ENCODE peak calls at places on chromosomes 16 and 17, in ten cellular contexts. One of them, this sample, is unnamed.

GRCh38 chr17:77649717-77650211 is 308.7 kb upstream of the TNRC6C start:
- DNase-seq in NCI-H2081: no peak
- DNase-seq in SJCRH30: peak
- DNase-seq in T-cell: no peak
- DNase-seq in HCEC 1CT: peak
- DNase-seq in activated CD4-positive, alpha-beta T cell treated with anti-CD3 and anti-CD28 coated beads for 24 hours: no peak
- DNase-seq in NCI-H1694 treated with DMSO at 0.1 percent for 48 hours: no peak
- DNase-seq in stimulated activated naive CD8-positive, alpha-beta T cell treated with anti-CD3 and anti-CD28 coated beads, Interleukin-15, amount 100 ng/mL, for 72 hours: peak
- DNase-seq in stimulated activated CD8-positive, alpha-beta memory T cell treated with anti-CD3 and anti-CD28 coated beads, Interleukin-15, amount 100 ng/mL, for 4 hours: no peak
- DNase-seq in NCI-H1105 treated with DMSO at 0.1 percent for 48 hours: no peak
- DNase-seq in this sample: no peak

GRCh38 chr16:73048292-73049050 is 543 bp upstream of the ZFHX3 start:
- DNase-seq in NCI-H2081: no peak
- DNase-seq in SJCRH30: no peak
- DNase-seq in T-cell: no peak
- DNase-seq in HCEC 1CT: no peak
- DNase-seq in activated CD4-positive, alpha-beta T cell treated with anti-CD3 and anti-CD28 coated beads for 24 hours: no peak
- DNase-seq in NCI-H1694 treated with DMSO at 0.1 percent for 48 hours: no peak
- DNase-seq in stimulated activated naive CD8-positive, alpha-beta T cell treated with anti-CD3 and anti-CD28 coated beads, Interleukin-15, amount 100 ng/mL, for 72 hours: no peak
- DNase-seq in stimulated activated CD8-positive, alpha-beta memory T cell treated with anti-CD3 and anti-CD28 coated beads, Interleukin-15, amount 100 ng/mL, for 4 hours: no peak
- DNase-seq in NCI-H1105 treated with DMSO at 0.1 percent for 48 hours: no peak
- DNase-seq in this sample: no peak

GRCh38 chr17:60391419-60392041 is 403 bp downstream of the USP32 start:
- DNase-seq in NCI-H2081: no peak
- DNase-seq in SJCRH30: no peak
- DNase-seq in T-cell: no peak
- DNase-seq in HCEC 1CT: no peak
- DNase-seq in activated CD4-positive, alpha-beta T cell treated with anti-CD3 and anti-CD28 coated beads for 24 hours: no peak
- DNase-seq in NCI-H1694 treated with DMSO at 0.1 percent for 48 hours: no peak
- DNase-seq in stimulated activated naive CD8-positive, alpha-beta T cell treated with anti-CD3 and anti-CD28 coated beads, Interleukin-15, amount 100 ng/mL, for 72 hours: no peak
- DNase-seq in stimulated activated CD8-positive, alpha-beta memory T cell treated with anti-CD3 and anti-CD28 coated beads, Interleukin-15, amount 100 ng/mL, for 4 hours: no peak
- DNase-seq in NCI-H1105 treated with DMSO at 0.1 percent for 48 hours: peak
- DNase-seq in this sample: no peak

GRCh38 chr17:18025596-18026407 is 13.2 kb downstream of the ATPAF2 start:
- DNase-seq in NCI-H2081: no peak
- DNase-seq in SJCRH30: no peak
- DNase-seq in T-cell: no peak
- DNase-seq in HCEC 1CT: peak
- DNase-seq in activated CD4-positive, alpha-beta T cell treated with anti-CD3 and anti-CD28 coated beads for 24 hours: no peak
- DNase-seq in NCI-H1694 treated with DMSO at 0.1 percent for 48 hours: no peak
- DNase-seq in stimulated activated naive CD8-positive, alpha-beta T cell treated with anti-CD3 and anti-CD28 coated beads, Interleukin-15, amount 100 ng/mL, for 72 hours: peak
- DNase-seq in stimulated activated CD8-positive, alpha-beta memory T cell treated with anti-CD3 and anti-CD28 coated beads, Interleukin-15, amount 100 ng/mL, for 4 hours: no peak
- DNase-seq in NCI-H1105 treated with DMSO at 0.1 percent for 48 hours: no peak
- DNase-seq in this sample: peak

GRCh38 chr16:27503662-27504061 is 46.1 kb downstream of the GTF3C1 start:
- DNase-seq in NCI-H2081: no peak
- DNase-seq in SJCRH30: no peak
- DNase-seq in T-cell: no peak
- DNase-seq in HCEC 1CT: no peak
- DNase-seq in activated CD4-positive, alpha-beta T cell treated with anti-CD3 and anti-CD28 coated beads for 24 hours: no peak
- DNase-seq in NCI-H1694 treated with DMSO at 0.1 percent for 48 hours: no peak
- DNase-seq in stimulated activated naive CD8-positive, alpha-beta T cell treated with anti-CD3 and anti-CD28 coated beads, Interleukin-15, amount 100 ng/mL, for 72 hours: no peak
- DNase-seq in stimulated activated CD8-positive, alpha-beta memory T cell treated with anti-CD3 and anti-CD28 coated beads, Interleukin-15, amount 100 ng/mL, for 4 hours: no peak
- DNase-seq in NCI-H1105 treated with DMSO at 0.1 percent for 48 hours: no peak
- DNase-seq in this sample: no peak

GRCh38 chr16:908526-909155 is 62.1 kb downstream of the LMF1 start:
- DNase-seq in NCI-H2081: no peak
- DNase-seq in SJCRH30: no peak
- DNase-seq in T-cell: no peak
- DNase-seq in HCEC 1CT: no peak
- DNase-seq in activated CD4-positive, alpha-beta T cell treated with anti-CD3 and anti-CD28 coated beads for 24 hours: no peak
- DNase-seq in NCI-H1694 treated with DMSO at 0.1 percent for 48 hours: no peak
- DNase-seq in stimulated activated naive CD8-positive, alpha-beta T cell treated with anti-CD3 and anti-CD28 coated beads, Interleukin-15, amount 100 ng/mL, for 72 hours: no peak
- DNase-seq in stimulated activated CD8-positive, alpha-beta memory T cell treated with anti-CD3 and anti-CD28 coated beads, Interleukin-15, amount 100 ng/mL, for 4 hours: no peak
- DNase-seq in NCI-H1105 treated with DMSO at 0.1 percent for 48 hours: no peak
- DNase-seq in this sample: no peak

GRCh38 chr16:3842994-3843393 is 37.5 kb downstream of the CREBBP start:
- DNase-seq in NCI-H2081: no peak
- DNase-seq in SJCRH30: no peak
- DNase-seq in T-cell: no peak
- DNase-seq in HCEC 1CT: no peak
- DNase-seq in activated CD4-positive, alpha-beta T cell treated with anti-CD3 and anti-CD28 coated beads for 24 hours: no peak
- DNase-seq in NCI-H1694 treated with DMSO at 0.1 percent for 48 hours: no peak
- DNase-seq in stimulated activated naive CD8-positive, alpha-beta T cell treated with anti-CD3 and anti-CD28 coated beads, Interleukin-15, amount 100 ng/mL, for 72 hours: no peak
- DNase-seq in stimulated activated CD8-positive, alpha-beta memory T cell treated with anti-CD3 and anti-CD28 coated beads, Interleukin-15, amount 100 ng/mL, for 4 hours: no peak
- DNase-seq in NCI-H1105 treated with DMSO at 0.1 percent for 48 hours: no peak
- DNase-seq in this sample: no peak

GRCh38 chr16:48613061-48613957 is 3.3 kb upstream of the N4BP1 start:
- DNase-seq in NCI-H2081: no peak
- DNase-seq in SJCRH30: no peak
- DNase-seq in T-cell: peak
- DNase-seq in HCEC 1CT: peak
- DNase-seq in activated CD4-positive, alpha-beta T cell treated with anti-CD3 and anti-CD28 coated beads for 24 hours: no peak
- DNase-seq in NCI-H1694 treated with DMSO at 0.1 percent for 48 hours: no peak
- DNase-seq in stimulated activated naive CD8-positive, alpha-beta T cell treated with anti-CD3 and anti-CD28 coated beads, Interleukin-15, amount 100 ng/mL, for 72 hours: peak
- DNase-seq in stimulated activated CD8-positive, alpha-beta memory T cell treated with anti-CD3 and anti-CD28 coated beads, Interleukin-15, amount 100 ng/mL, for 4 hours: no peak
- DNase-seq in NCI-H1105 treated with DMSO at 0.1 percent for 48 hours: no peak
- DNase-seq in this sample: peak

GRCh38 chr16:73019456-73020362 is 28.2 kb downstream of the ZFHX3 start:
- DNase-seq in NCI-H2081: no peak
- DNase-seq in SJCRH30: peak
- DNase-seq in T-cell: no peak
- DNase-seq in HCEC 1CT: peak
- DNase-seq in activated CD4-positive, alpha-beta T cell treated with anti-CD3 and anti-CD28 coated beads for 24 hours: no peak
- DNase-seq in NCI-H1694 treated with DMSO at 0.1 percent for 48 hours: no peak
- DNase-seq in stimulated activated naive CD8-positive, alpha-beta T cell treated with anti-CD3 and anti-CD28 coated beads, Interleukin-15, amount 100 ng/mL, for 72 hours: no peak
- DNase-seq in stimulated activated CD8-positive, alpha-beta memory T cell treated with anti-CD3 and anti-CD28 coated beads, Interleukin-15, amount 100 ng/mL, for 4 hours: no peak
- DNase-seq in NCI-H1105 treated with DMSO at 0.1 percent for 48 hours: no peak
- DNase-seq in this sample: no peak

GRCh38 chr16:47881574-47881973 is 274.2 kb downstream of the ABCC12 start:
- DNase-seq in NCI-H2081: no peak
- DNase-seq in SJCRH30: no peak
- DNase-seq in T-cell: no peak
- DNase-seq in HCEC 1CT: no peak
- DNase-seq in activated CD4-positive, alpha-beta T cell treated with anti-CD3 and anti-CD28 coated beads for 24 hours: no peak
- DNase-seq in NCI-H1694 treated with DMSO at 0.1 percent for 48 hours: no peak
- DNase-seq in stimulated activated naive CD8-positive, alpha-beta T cell treated with anti-CD3 and anti-CD28 coated beads, Interleukin-15, amount 100 ng/mL, for 72 hours: no peak
- DNase-seq in stimulated activated CD8-positive, alpha-beta memory T cell treated with anti-CD3 and anti-CD28 coated beads, Interleukin-15, amount 100 ng/mL, for 4 hours: no peak
- DNase-seq in NCI-H1105 treated with DMSO at 0.1 percent for 48 hours: no peak
- DNase-seq in this sample: no peak

GRCh38 chr16:69482410-69482951 is 58.1 kb downstream of the CYB5B start:
- DNase-seq in NCI-H2081: peak
- DNase-seq in SJCRH30: peak
- DNase-seq in T-cell: no peak
- DNase-seq in HCEC 1CT: no peak
- DNase-seq in activated CD4-positive, alpha-beta T cell treated with anti-CD3 and anti-CD28 coated beads for 24 hours: no peak
- DNase-seq in NCI-H1694 treated with DMSO at 0.1 percent for 48 hours: peak
- DNase-seq in stimulated activated naive CD8-positive, alpha-beta T cell treated with anti-CD3 and anti-CD28 coated beads, Interleukin-15, amount 100 ng/mL, for 72 hours: no peak
- DNase-seq in stimulated activated CD8-positive, alpha-beta memory T cell treated with anti-CD3 and anti-CD28 coated beads, Interleukin-15, amount 100 ng/mL, for 4 hours: no peak
- DNase-seq in NCI-H1105 treated with DMSO at 0.1 percent for 48 hours: peak
- DNase-seq in this sample: no peak

GRCh38 chr17:39920218-39921210 is 2.1 kb upstream of the GSDMB start:
- DNase-seq in NCI-H2081: no peak
- DNase-seq in SJCRH30: no peak
- DNase-seq in T-cell: peak
- DNase-seq in HCEC 1CT: no peak
- DNase-seq in activated CD4-positive, alpha-beta T cell treated with anti-CD3 and anti-CD28 coated beads for 24 hours: peak
- DNase-seq in NCI-H1694 treated with DMSO at 0.1 percent for 48 hours: no peak
- DNase-seq in stimulated activated naive CD8-positive, alpha-beta T cell treated with anti-CD3 and anti-CD28 coated beads, Interleukin-15, amount 100 ng/mL, for 72 hours: peak
- DNase-seq in stimulated activated CD8-positive, alpha-beta memory T cell treated with anti-CD3 and anti-CD28 coated beads, Interleukin-15, amount 100 ng/mL, for 4 hours: peak
- DNase-seq in NCI-H1105 treated with DMSO at 0.1 percent for 48 hours: no peak
- DNase-seq in this sample: peak

GRCh38 chr17:6437466-6437865 is 2.5 kb upstream of the AIPL1 start:
- DNase-seq in NCI-H2081: no peak
- DNase-seq in SJCRH30: no peak
- DNase-seq in T-cell: no peak
- DNase-seq in HCEC 1CT: no peak
- DNase-seq in activated CD4-positive, alpha-beta T cell treated with anti-CD3 and anti-CD28 coated beads for 24 hours: no peak
- DNase-seq in NCI-H1694 treated with DMSO at 0.1 percent for 48 hours: no peak
- DNase-seq in stimulated activated naive CD8-positive, alpha-beta T cell treated with anti-CD3 and anti-CD28 coated beads, Interleukin-15, amount 100 ng/mL, for 72 hours: no peak
- DNase-seq in stimulated activated CD8-positive, alpha-beta memory T cell treated with anti-CD3 and anti-CD28 coated beads, Interleukin-15, amount 100 ng/mL, for 4 hours: no peak
- DNase-seq in NCI-H1105 treated with DMSO at 0.1 percent for 48 hours: peak
- DNase-seq in this sample: no peak

GRCh38 chr16:2855536-2855935 is 2.4 kb downstream of the PRSS22 start:
- DNase-seq in NCI-H2081: no peak
- DNase-seq in SJCRH30: no peak
- DNase-seq in T-cell: no peak
- DNase-seq in HCEC 1CT: no peak
- DNase-seq in activated CD4-positive, alpha-beta T cell treated with anti-CD3 and anti-CD28 coated beads for 24 hours: no peak
- DNase-seq in NCI-H1694 treated with DMSO at 0.1 percent for 48 hours: no peak
- DNase-seq in stimulated activated naive CD8-positive, alpha-beta T cell treated with anti-CD3 and anti-CD28 coated beads, Interleukin-15, amount 100 ng/mL, for 72 hours: no peak
- DNase-seq in stimulated activated CD8-positive, alpha-beta memory T cell treated with anti-CD3 and anti-CD28 coated beads, Interleukin-15, amount 100 ng/mL, for 4 hours: no peak
- DNase-seq in NCI-H1105 treated with DMSO at 0.1 percent for 48 hours: no peak
- DNase-seq in this sample: no peak

GRCh38 chr17:9645858-9646555 is 690 bp downstream of the USP43 start:
- DNase-seq in NCI-H2081: no peak
- DNase-seq in SJCRH30: no peak
- DNase-seq in T-cell: no peak
- DNase-seq in HCEC 1CT: no peak
- DNase-seq in activated CD4-positive, alpha-beta T cell treated with anti-CD3 and anti-CD28 coated beads for 24 hours: no peak
- DNase-seq in NCI-H1694 treated with DMSO at 0.1 percent for 48 hours: no peak
- DNase-seq in stimulated activated naive CD8-positive, alpha-beta T cell treated with anti-CD3 and anti-CD28 coated beads, Interleukin-15, amount 100 ng/mL, for 72 hours: peak
- DNase-seq in stimulated activated CD8-positive, alpha-beta memory T cell treated with anti-CD3 and anti-CD28 coated beads, Interleukin-15, amount 100 ng/mL, for 4 hours: no peak
- DNase-seq in NCI-H1105 treated with DMSO at 0.1 percent for 48 hours: peak
- DNase-seq in this sample: no peak

GRCh38 chr17:38789185-38789584 is 10.2 kb downstream of the PIP4K2B start:
- DNase-seq in NCI-H2081: no peak
- DNase-seq in SJCRH30: peak
- DNase-seq in T-cell: no peak
- DNase-seq in HCEC 1CT: peak
- DNase-seq in activated CD4-positive, alpha-beta T cell treated with anti-CD3 and anti-CD28 coated beads for 24 hours: no peak
- DNase-seq in NCI-H1694 treated with DMSO at 0.1 percent for 48 hours: no peak
- DNase-seq in stimulated activated naive CD8-positive, alpha-beta T cell treated with anti-CD3 and anti-CD28 coated beads, Interleukin-15, amount 100 ng/mL, for 72 hours: no peak
- DNase-seq in stimulated activated CD8-positive, alpha-beta memory T cell treated with anti-CD3 and anti-CD28 coated beads, Interleukin-15, amount 100 ng/mL, for 4 hours: no peak
- DNase-seq in NCI-H1105 treated with DMSO at 0.1 percent for 48 hours: no peak
- DNase-seq in this sample: no peak

GRCh38 chr17:82235775-82236141 is 6.9 kb downstream of the SLC16A3 start:
- DNase-seq in NCI-H2081: no peak
- DNase-seq in SJCRH30: peak
- DNase-seq in T-cell: no peak
- DNase-seq in HCEC 1CT: no peak
- DNase-seq in activated CD4-positive, alpha-beta T cell treated with anti-CD3 and anti-CD28 coated beads for 24 hours: no peak
- DNase-seq in NCI-H1694 treated with DMSO at 0.1 percent for 48 hours: no peak
- DNase-seq in stimulated activated naive CD8-positive, alpha-beta T cell treated with anti-CD3 and anti-CD28 coated beads, Interleukin-15, amount 100 ng/mL, for 72 hours: no peak
- DNase-seq in stimulated activated CD8-positive, alpha-beta memory T cell treated with anti-CD3 and anti-CD28 coated beads, Interleukin-15, amount 100 ng/mL, for 4 hours: no peak
- DNase-seq in NCI-H1105 treated with DMSO at 0.1 percent for 48 hours: no peak
- DNase-seq in this sample: no peak

GRCh38 chr17:19271751-19272357 is 34.7 kb downstream of the EPN2 start:
- DNase-seq in NCI-H2081: no peak
- DNase-seq in SJCRH30: no peak
- DNase-seq in T-cell: no peak
- DNase-seq in HCEC 1CT: no peak
- DNase-seq in activated CD4-positive, alpha-beta T cell treated with anti-CD3 and anti-CD28 coated beads for 24 hours: no peak
- DNase-seq in NCI-H1694 treated with DMSO at 0.1 percent for 48 hours: no peak
- DNase-seq in stimulated activated naive CD8-positive, alpha-beta T cell treated with anti-CD3 and anti-CD28 coated beads, Interleukin-15, amount 100 ng/mL, for 72 hours: no peak
- DNase-seq in stimulated activated CD8-positive, alpha-beta memory T cell treated with anti-CD3 and anti-CD28 coated beads, Interleukin-15, amount 100 ng/mL, for 4 hours: no peak
- DNase-seq in NCI-H1105 treated with DMSO at 0.1 percent for 48 hours: no peak
- DNase-seq in this sample: no peak

GRCh38 chr17:27783440-27783839 is 16.9 kb downstream of the NOS2 start:
- DNase-seq in NCI-H2081: no peak
- DNase-seq in SJCRH30: no peak
- DNase-seq in T-cell: no peak
- DNase-seq in HCEC 1CT: no peak
- DNase-seq in activated CD4-positive, alpha-beta T cell treated with anti-CD3 and anti-CD28 coated beads for 24 hours: no peak
- DNase-seq in NCI-H1694 treated with DMSO at 0.1 percent for 48 hours: no peak
- DNase-seq in stimulated activated naive CD8-positive, alpha-beta T cell treated with anti-CD3 and anti-CD28 coated beads, Interleukin-15, amount 100 ng/mL, for 72 hours: no peak
- DNase-seq in stimulated activated CD8-positive, alpha-beta memory T cell treated with anti-CD3 and anti-CD28 coated beads, Interleukin-15, amount 100 ng/mL, for 4 hours: no peak
- DNase-seq in NCI-H1105 treated with DMSO at 0.1 percent for 48 hours: no peak
- DNase-seq in this sample: no peak

GRCh38 chr17:57246257-57246656 is 10.1 kb upstream of the MSI2 start:
- DNase-seq in NCI-H2081: no peak
- DNase-seq in SJCRH30: no peak
- DNase-seq in T-cell: no peak
- DNase-seq in HCEC 1CT: no peak
- DNase-seq in activated CD4-positive, alpha-beta T cell treated with anti-CD3 and anti-CD28 coated beads for 24 hours: no peak
- DNase-seq in NCI-H1694 treated with DMSO at 0.1 percent for 48 hours: no peak
- DNase-seq in stimulated activated naive CD8-positive, alpha-beta T cell treated with anti-CD3 and anti-CD28 coated beads, Interleukin-15, amount 100 ng/mL, for 72 hours: no peak
- DNase-seq in stimulated activated CD8-positive, alpha-beta memory T cell treated with anti-CD3 and anti-CD28 coated beads, Interleukin-15, amount 100 ng/mL, for 4 hours: no peak
- DNase-seq in NCI-H1105 treated with DMSO at 0.1 percent for 48 hours: no peak
- DNase-seq in this sample: no peak

GRCh38 chr16:11105038-11105903 is 150.7 kb downstream of the SOCS1 start:
- DNase-seq in NCI-H2081: no peak
- DNase-seq in SJCRH30: peak
- DNase-seq in T-cell: no peak
- DNase-seq in HCEC 1CT: peak
- DNase-seq in activated CD4-positive, alpha-beta T cell treated with anti-CD3 and anti-CD28 coated beads for 24 hours: no peak
- DNase-seq in NCI-H1694 treated with DMSO at 0.1 percent for 48 hours: peak
- DNase-seq in stimulated activated naive CD8-positive, alpha-beta T cell treated with anti-CD3 and anti-CD28 coated beads, Interleukin-15, amount 100 ng/mL, for 72 hours: peak
- DNase-seq in stimulated activated CD8-positive, alpha-beta memory T cell treated with anti-CD3 and anti-CD28 coated beads, Interleukin-15, amount 100 ng/mL, for 4 hours: no peak
- DNase-seq in NCI-H1105 treated with DMSO at 0.1 percent for 48 hours: no peak
- DNase-seq in this sample: no peak

GRCh38 chr16:83842755-83843507 is 35.2 kb downstream of the HSBP1 start:
- DNase-seq in NCI-H2081: no peak
- DNase-seq in SJCRH30: peak
- DNase-seq in T-cell: no peak
- DNase-seq in HCEC 1CT: no peak
- DNase-seq in activated CD4-positive, alpha-beta T cell treated with anti-CD3 and anti-CD28 coated beads for 24 hours: no peak
- DNase-seq in NCI-H1694 treated with DMSO at 0.1 percent for 48 hours: peak
- DNase-seq in stimulated activated naive CD8-positive, alpha-beta T cell treated with anti-CD3 and anti-CD28 coated beads, Interleukin-15, amount 100 ng/mL, for 72 hours: no peak
- DNase-seq in stimulated activated CD8-positive, alpha-beta memory T cell treated with anti-CD3 and anti-CD28 coated beads, Interleukin-15, amount 100 ng/mL, for 4 hours: no peak
- DNase-seq in NCI-H1105 treated with DMSO at 0.1 percent for 48 hours: no peak
- DNase-seq in this sample: no peak

GRCh38 chr16:80347900-80348299 is 192.9 kb upstream of the DYNLRB2 start:
- DNase-seq in NCI-H2081: no peak
- DNase-seq in SJCRH30: no peak
- DNase-seq in T-cell: no peak
- DNase-seq in HCEC 1CT: no peak
- DNase-seq in activated CD4-positive, alpha-beta T cell treated with anti-CD3 and anti-CD28 coated beads for 24 hours: no peak
- DNase-seq in NCI-H1694 treated with DMSO at 0.1 percent for 48 hours: no peak
- DNase-seq in stimulated activated naive CD8-positive, alpha-beta T cell treated with anti-CD3 and anti-CD28 coated beads, Interleukin-15, amount 100 ng/mL, for 72 hours: no peak
- DNase-seq in stimulated activated CD8-positive, alpha-beta memory T cell treated with anti-CD3 and anti-CD28 coated beads, Interleukin-15, amount 100 ng/mL, for 4 hours: no peak
- DNase-seq in NCI-H1105 treated with DMSO at 0.1 percent for 48 hours: peak
- DNase-seq in this sample: no peak

GRCh38 chr17:77831497-77832179 is 126.9 kb upstream of the TNRC6C start:
- DNase-seq in NCI-H2081: no peak
- DNase-seq in SJCRH30: no peak
- DNase-seq in T-cell: no peak
- DNase-seq in HCEC 1CT: peak
- DNase-seq in activated CD4-positive, alpha-beta T cell treated with anti-CD3 and anti-CD28 coated beads for 24 hours: no peak
- DNase-seq in NCI-H1694 treated with DMSO at 0.1 percent for 48 hours: no peak
- DNase-seq in stimulated activated naive CD8-positive, alpha-beta T cell treated with anti-CD3 and anti-CD28 coated beads, Interleukin-15, amount 100 ng/mL, for 72 hours: no peak
- DNase-seq in stimulated activated CD8-positive, alpha-beta memory T cell treated with anti-CD3 and anti-CD28 coated beads, Interleukin-15, amount 100 ng/mL, for 4 hours: no peak
- DNase-seq in NCI-H1105 treated with DMSO at 0.1 percent for 48 hours: no peak
- DNase-seq in this sample: no peak

GRCh38 chr16:85750827-85751641 is at the start of gene C16orf74:
- DNase-seq in NCI-H2081: no peak
- DNase-seq in SJCRH30: peak
- DNase-seq in T-cell: no peak
- DNase-seq in HCEC 1CT: peak
- DNase-seq in activated CD4-positive, alpha-beta T cell treated with anti-CD3 and anti-CD28 coated beads for 24 hours: no peak
- DNase-seq in NCI-H1694 treated with DMSO at 0.1 percent for 48 hours: peak
- DNase-seq in stimulated activated naive CD8-positive, alpha-beta T cell treated with anti-CD3 and anti-CD28 coated beads, Interleukin-15, amount 100 ng/mL, for 72 hours: no peak
- DNase-seq in stimulated activated CD8-positive, alpha-beta memory T cell treated with anti-CD3 and anti-CD28 coated beads, Interleukin-15, amount 100 ng/mL, for 4 hours: no peak
- DNase-seq in NCI-H1105 treated with DMSO at 0.1 percent for 48 hours: no peak
- DNase-seq in this sample: peak

GRCh38 chr17:41340934-41341861 is 9.4 kb downstream of the KRT33A start:
- DNase-seq in NCI-H2081: no peak
- DNase-seq in SJCRH30: no peak
- DNase-seq in T-cell: peak
- DNase-seq in HCEC 1CT: no peak
- DNase-seq in activated CD4-positive, alpha-beta T cell treated with anti-CD3 and anti-CD28 coated beads for 24 hours: no peak
- DNase-seq in NCI-H1694 treated with DMSO at 0.1 percent for 48 hours: no peak
- DNase-seq in stimulated activated naive CD8-positive, alpha-beta T cell treated with anti-CD3 and anti-CD28 coated beads, Interleukin-15, amount 100 ng/mL, for 72 hours: peak
- DNase-seq in stimulated activated CD8-positive, alpha-beta memory T cell treated with anti-CD3 and anti-CD28 coated beads, Interleukin-15, amount 100 ng/mL, for 4 hours: no peak
- DNase-seq in NCI-H1105 treated with DMSO at 0.1 percent for 48 hours: no peak
- DNase-seq in this sample: peak

GRCh38 chr17:17774009-17774881 is 62.5 kb downstream of the SREBF1 start:
- DNase-seq in NCI-H2081: no peak
- DNase-seq in SJCRH30: peak
- DNase-seq in T-cell: no peak
- DNase-seq in HCEC 1CT: no peak
- DNase-seq in activated CD4-positive, alpha-beta T cell treated with anti-CD3 and anti-CD28 coated beads for 24 hours: no peak
- DNase-seq in NCI-H1694 treated with DMSO at 0.1 percent for 48 hours: no peak
- DNase-seq in stimulated activated naive CD8-positive, alpha-beta T cell treated with anti-CD3 and anti-CD28 coated beads, Interleukin-15, amount 100 ng/mL, for 72 hours: no peak
- DNase-seq in stimulated activated CD8-positive, alpha-beta memory T cell treated with anti-CD3 and anti-CD28 coated beads, Interleukin-15, amount 100 ng/mL, for 4 hours: no peak
- DNase-seq in NCI-H1105 treated with DMSO at 0.1 percent for 48 hours: no peak
- DNase-seq in this sample: no peak

GRCh38 chr16:9015489-9015888 is 51.8 kb upstream of the USP7 start:
- DNase-seq in NCI-H2081: no peak
- DNase-seq in SJCRH30: no peak
- DNase-seq in T-cell: no peak
- DNase-seq in HCEC 1CT: no peak
- DNase-seq in activated CD4-positive, alpha-beta T cell treated with anti-CD3 and anti-CD28 coated beads for 24 hours: no peak
- DNase-seq in NCI-H1694 treated with DMSO at 0.1 percent for 48 hours: no peak
- DNase-seq in stimulated activated naive CD8-positive, alpha-beta T cell treated with anti-CD3 and anti-CD28 coated beads, Interleukin-15, amount 100 ng/mL, for 72 hours: no peak
- DNase-seq in stimulated activated CD8-positive, alpha-beta memory T cell treated with anti-CD3 and anti-CD28 coated beads, Interleukin-15, amount 100 ng/mL, for 4 hours: no peak
- DNase-seq in NCI-H1105 treated with DMSO at 0.1 percent for 48 hours: no peak
- DNase-seq in this sample: no peak

This sample was measured in naive thymus-derived CD8-positive, alpha-beta T cell.